ENCODE peak calls at places on chromosomes 16 and 17, in nine cellular contexts. V, B, D, O, F, H, X, P and Y are unnamed samples.
A peak's percentile ranks its signal among the peaks of the same experiment; 100 is the strongest.

GRCh38 chr16:22621571-22622148 is 111.0 kb downstream of the NPIPB5 start:
- DNase-seq in V (no peak), B (no peak), D (no peak), O (no peak), F (no peak), H (no peak), X (no peak), P (no peak), Y (no peak)

GRCh38 chr16:55728797-55729196 is 73.0 kb downstream of the SLC6A2 start:
- DNase-seq in V (no peak), B (no peak), D (no peak), O (no peak), F (no peak), H (no peak), X (no peak), P (no peak), Y (no peak)

GRCh38 chr16:21593530-21594289 is 5.7 kb upstream of the METTL9 start:
- DNase-seq in V (no peak), B (no peak), D (no peak), O (no peak), F (no peak), H (no peak), X (no peak), P (no peak), Y (no peak)

GRCh38 chr16:81790772-81791171 is 11.7 kb downstream of the PLCG2 start:
- DNase-seq in V (no peak), B (no peak), D (no peak), O (no peak), F (no peak), H (no peak), X (no peak), P (no peak), Y (no peak)

GRCh38 chr17:2400474-2400866 is 390 bp downstream of the MNT start:
- DNase-seq in V (peak; percentile 56), B (peak; percentile 78), D (no peak), O (peak; percentile 68), F (no peak), H (no peak), X (peak; percentile 63), P (peak; percentile 62), Y (no peak)

GRCh38 chr17:66975614-66976378 is 11.3 kb downstream of the CACNG4 start:
- DNase-seq in V (no peak), B (peak; percentile 72), D (no peak), O (peak; percentile 34), F (no peak), H (peak; percentile 45), X (no peak), P (no peak), Y (no peak)

GRCh38 chr16:79211581-79211980 is 389.0 kb downstream of the MAF start:
- DNase-seq in V (no peak), B (peak; percentile 56), D (no peak), O (no peak), F (no peak), H (no peak), X (no peak), P (no peak), Y (no peak)

GRCh38 chr17:35716897-35717839 is 14.3 kb upstream of the RASL10B start:
- DNase-seq in V (no peak), B (no peak), D (no peak), O (no peak), F (no peak), H (peak; percentile 76), X (no peak), P (no peak), Y (no peak)

GRCh38 chr17:80034977-80035686 is 540 bp downstream of the TBC1D16 start:
- DNase-seq in V (no peak), B (no peak), D (no peak), O (peak; percentile 39), F (peak; percentile 46), H (no peak), X (peak; percentile 32), P (peak; percentile 88), Y (no peak)

GRCh38 chr17:80035687-80035936 is at the start of gene TBC1D16:
- DNase-seq in V (no peak), B (no peak), D (no peak), O (no peak), F (no peak), H (no peak), X (no peak), P (peak; percentile 96), Y (no peak)

GRCh38 chr17:80036715-80037477 is 454 bp downstream of the CCDC40 start:
- DNase-seq in V (no peak), B (no peak), D (no peak), O (peak; percentile 51), F (no peak), H (no peak), X (peak; percentile 52), P (no peak), Y (no peak)

GRCh38 chr17:80034654-80034976 is 1.1 kb downstream of the TBC1D16 start:
- DNase-seq in V (no peak), B (no peak), D (no peak), O (no peak), F (no peak), H (no peak), X (no peak), P (no peak), Y (no peak)

DNA sequence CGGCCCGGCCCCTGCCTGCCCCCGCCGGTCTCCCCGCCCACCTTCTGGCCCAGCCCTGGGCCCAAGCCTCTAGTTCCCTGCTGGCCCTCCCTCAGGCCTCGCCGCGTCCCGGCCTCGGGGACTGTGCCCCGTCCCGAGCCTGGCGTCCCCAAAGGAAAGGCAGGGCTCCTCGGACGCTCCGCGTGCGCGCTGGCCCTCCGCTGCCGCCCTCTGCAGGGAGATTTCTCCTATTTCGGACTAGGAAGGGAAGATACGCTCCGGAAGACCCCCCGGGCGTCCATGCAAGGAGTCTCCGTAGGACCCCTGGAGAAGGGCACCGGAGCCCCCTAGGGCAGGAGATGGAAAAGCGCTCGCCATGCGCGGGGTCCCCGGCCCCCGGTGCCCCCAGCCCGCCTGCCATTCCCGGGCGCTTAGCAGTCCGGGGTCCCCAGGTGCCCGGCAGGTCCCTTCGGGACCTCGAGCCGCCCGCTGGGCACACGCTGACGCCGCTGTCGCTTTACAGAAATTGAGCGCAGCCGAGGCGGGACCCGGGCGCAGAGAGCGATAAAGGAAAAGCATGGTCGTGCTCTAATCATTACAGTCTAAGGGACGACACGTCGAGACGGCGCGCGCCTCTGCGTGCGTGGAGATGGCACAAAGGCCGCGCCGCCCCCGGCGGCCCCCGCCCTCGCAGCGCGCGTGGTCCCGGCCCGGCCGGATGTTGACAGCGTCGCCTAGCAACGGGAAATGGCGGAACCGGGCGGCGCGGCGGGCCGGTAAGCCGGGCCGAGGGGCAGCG is at the start of gene CCDC40:
- DNase-seq in V (peak; percentile 82), B (peak; percentile 91), D (no peak), O (peak; percentile 85), F (peak; percentile 60), H (peak; percentile 79), X (peak; percentile 90), P (peak; percentile 94), Y (peak; percentile 76)
- TF ChIP-seq CTCF in V (no peak), B (peak; percentile 29), D (no peak), O (no peak), F (peak; percentile 5), H (no peak), X (no peak), P (no peak), Y (no peak)

GRCh38 chr16:84699712-84700517 is at the start of gene USP10:
- DNase-seq in V (peak; percentile 78), B (peak; percentile 89), D (no peak), O (peak; percentile 90), F (peak; percentile 55), H (peak; percentile 68), X (peak; percentile 69), P (peak; percentile 100), Y (peak; percentile 76)

GRCh38 chr16:84700518-84701277 is 898 bp downstream of the USP10 start:
- DNase-seq in V (no peak), B (no peak), D (no peak), O (no peak), F (peak; percentile 27), H (peak; percentile 15), X (peak; percentile 18), P (no peak), Y (no peak)

GRCh38 chr16:84704253-84704652 is 4.5 kb downstream of the USP10 start:
- DNase-seq in V (no peak), B (no peak), D (no peak), O (no peak), F (no peak), H (no peak), X (peak; percentile 38), P (no peak), Y (no peak)

GRCh38 chr16:84706856-84707255 is 7.1 kb downstream of the USP10 start:
- DNase-seq in V (no peak), B (no peak), D (no peak), O (no peak), F (no peak), H (no peak), X (no peak), P (no peak), Y (no peak)

DNA sequence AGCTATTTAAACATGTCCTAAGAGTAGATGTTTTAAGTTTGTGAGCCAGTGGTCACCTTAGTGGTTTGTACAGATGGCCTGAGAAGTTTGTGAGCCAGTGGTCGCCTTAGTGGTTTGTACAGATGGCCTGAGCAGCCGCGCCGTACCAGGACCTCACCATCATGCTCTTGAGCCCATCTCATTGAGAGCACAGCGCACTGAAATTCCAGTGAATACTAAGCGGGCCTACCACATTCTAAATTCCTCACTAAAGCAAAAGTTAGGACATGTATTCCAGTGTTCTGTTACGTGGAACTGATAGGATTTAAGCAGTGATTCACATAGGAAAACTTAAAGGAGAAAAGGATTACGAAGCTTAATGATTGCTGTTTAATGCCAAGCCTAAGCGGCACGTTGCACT is 3.9 kb downstream of the USP10 start:
- DNase-seq in V (no peak), B (no peak), D (no peak), O (no peak), F (no peak), H (no peak), X (no peak), P (no peak), Y (no peak)
- TF ChIP-seq CTCF in V (no peak), B (no peak), D (no peak), O (no peak), F (no peak), H (no peak), X (no peak), P (no peak), Y (no peak)

GRCh38 chr17:79716183-79716797 is 14.5 kb upstream of the ENPP7 start:
- DNase-seq in V (no peak), B (no peak), D (no peak), O (no peak), F (no peak), H (no peak), X (no peak), P (no peak), Y (no peak)

GRCh38 chr17:79722787-79723186 is 8.0 kb upstream of the ENPP7 start:
- DNase-seq in V (no peak), B (no peak), D (no peak), O (no peak), F (no peak), H (no peak), X (no peak), P (no peak), Y (no peak)

GRCh38 chr17:79720705-79721295 is 9.9 kb upstream of the ENPP7 start:
- DNase-seq in V (no peak), B (no peak), D (no peak), O (no peak), F (no peak), H (no peak), X (no peak), P (no peak), Y (no peak)

DNA sequence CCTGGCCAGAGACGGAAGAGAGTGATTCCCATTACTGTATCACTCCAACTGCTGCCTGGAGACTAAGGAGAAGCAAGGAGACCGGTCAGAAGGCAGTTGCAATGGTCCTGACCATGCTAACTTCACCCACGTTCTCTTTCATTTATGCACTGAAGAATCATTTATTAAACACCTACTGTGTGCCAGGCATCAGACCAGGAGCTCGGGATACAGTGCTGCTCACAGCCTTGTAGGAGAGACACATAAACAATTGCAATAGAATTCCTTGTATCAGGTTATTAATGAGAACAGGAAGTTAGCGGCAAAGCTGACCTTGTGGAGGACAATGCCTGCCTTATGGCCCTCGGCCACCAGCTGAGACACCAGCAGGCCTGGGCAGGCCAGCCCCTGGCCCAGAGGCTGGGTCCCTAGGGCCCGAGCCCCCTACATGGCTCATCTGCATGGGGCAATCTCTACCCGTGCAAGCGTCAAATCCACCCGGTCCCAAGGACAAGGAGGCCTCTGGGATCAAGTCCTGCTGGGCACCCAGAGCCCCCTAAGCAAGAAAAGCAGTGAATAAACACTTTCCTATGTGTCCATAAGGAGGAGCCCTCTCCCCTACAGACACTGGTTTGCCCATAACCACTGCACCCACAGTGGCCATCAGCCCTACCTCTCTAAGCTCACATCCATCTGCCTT is 8.6 kb upstream of the ENPP7 start:
- DNase-seq in V (no peak), B (no peak), D (no peak), O (no peak), F (peak; percentile 4), H (no peak), X (no peak), P (no peak), Y (no peak)
- TF ChIP-seq CTCF in V (no peak), B (no peak), D (no peak), O (peak; percentile 33), F (peak; percentile 5), H (no peak), X (peak; percentile 32), P (no peak), Y (no peak)

DNA sequence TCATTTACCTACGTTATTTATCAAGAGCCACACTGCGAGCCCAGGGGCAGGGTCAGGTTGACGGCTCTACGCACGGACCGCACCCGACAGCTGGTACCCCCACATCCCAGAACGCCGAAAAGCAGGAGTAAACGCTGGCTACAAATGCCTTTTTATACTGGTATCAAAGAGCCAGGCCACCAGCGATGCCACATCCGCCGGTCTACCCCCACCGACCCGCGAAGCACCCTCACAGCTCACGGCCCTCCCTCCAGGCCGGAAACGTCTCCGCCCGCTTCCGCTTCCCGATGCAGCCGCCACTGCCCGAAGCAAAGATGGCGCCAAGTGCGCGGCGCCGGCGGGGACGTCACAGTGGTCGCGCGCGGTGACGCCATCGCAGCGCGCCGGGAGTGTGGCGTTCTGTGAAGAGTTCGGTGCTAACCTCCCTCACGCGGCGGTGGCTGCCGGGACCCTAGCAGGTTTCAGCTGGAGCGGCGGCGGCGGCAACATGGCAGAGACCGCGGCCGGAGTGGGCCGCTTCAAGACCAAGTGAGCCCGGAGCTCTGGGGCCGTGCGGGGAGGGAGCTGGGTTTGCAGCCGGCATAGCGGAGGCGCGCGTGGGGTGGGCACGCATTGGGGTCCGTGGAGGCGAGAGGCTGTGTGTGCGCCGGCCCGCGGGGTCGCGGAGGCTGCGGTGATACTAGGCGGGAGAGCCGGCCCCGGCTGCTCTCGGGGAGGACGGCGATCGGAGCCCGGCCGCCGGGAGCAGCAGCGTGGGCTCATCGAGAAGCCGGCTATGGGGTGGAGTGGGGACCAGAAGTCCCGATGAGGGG is at the start of gene TBL3:
- DNase-seq in V (peak; percentile 94), B (peak; percentile 97), D (peak; percentile 72), O (peak; percentile 95), F (peak; percentile 92), H (peak; percentile 90), X (peak; percentile 93), P (peak; percentile 99), Y (peak; percentile 93)
- TF ChIP-seq CTCF in V (no peak), B (no peak), D (no peak), O (no peak), F (no peak), H (no peak), X (no peak), P (no peak), Y (no peak)